ENCODE peak calls at places on chromosomes 11 and 22, in five cellular contexts. Q is GM23338, X is K562, F is Panc1, U is SK-N-SH. Y is an unnamed sample.
A peak's percentile ranks its signal among the peaks of the same experiment; 100 is the strongest.

GRCh38 chr11:88631497-88631896 is 294.0 kb upstream of the CTSC start:
- DNase-seq in Q (peak; percentile 25), X (no peak), F (no peak), U (no peak), Y (no peak)

GRCh38 chr22:26068571-26068970 is 100.7 kb upstream of the SEZ6L start:
- DNase-seq in Q (no peak), X (no peak), F (no peak), U (no peak), Y (no peak)

GRCh38 chr22:36180038-36180880 is 19.7 kb upstream of the APOL3 start:
- DNase-seq in Q (peak; percentile 87), X (peak; percentile 70), F (peak; percentile 18), U (peak; percentile 67), Y (peak; percentile 64)

GRCh38 chr11:118657238-118657637 is 22.2 kb downstream of the TREH start:
- DNase-seq in Q (peak; percentile 64), X (peak; percentile 54), F (no peak), U (peak; percentile 69), Y (no peak)

GRCh38 chr11:133887692-133888332 is 42.5 kb upstream of the SPATA19 start:
- DNase-seq in Q (no peak), X (no peak), F (no peak), U (no peak), Y (no peak)

GRCh38 chr11:1458340-1459218 is 28.0 kb downstream of the MOB2 start:
- DNase-seq in Q (peak; percentile 44), X (peak; percentile 86), F (no peak), U (peak; percentile 90), Y (no peak)

GRCh38 chr11:31817621-31818493 is 6.7 kb upstream of the PAX6 start:
- DNase-seq in Q (peak; percentile 85), X (no peak), F (no peak), U (peak; percentile 36), Y (no peak)

GRCh38 chr11:114171257-114172054 is 111.9 kb downstream of the ZBTB16 start:
- DNase-seq in Q (no peak), X (no peak), F (no peak), U (no peak), Y (no peak)

GRCh38 chr11:95268386-95268785 is 37.4 kb upstream of the SESN3 start:
- DNase-seq in Q (no peak), X (no peak), F (no peak), U (no peak), Y (no peak)

GRCh38 chr11:27158763-27159679 is 118.4 kb downstream of the BBOX1 start:
- DNase-seq in Q (peak; percentile 84), X (peak; percentile 65), F (peak; percentile 59), U (peak; percentile 62), Y (peak; percentile 25)

GRCh38 chr11:34302046-34302921 is 55.5 kb downstream of the ABTB2 start:
- DNase-seq in Q (no peak), X (no peak), F (peak; percentile 25), U (no peak), Y (peak; percentile 28)

GRCh38 chr22:33513388-33514336 is 406.6 kb downstream of the LARGE1 start:
- DNase-seq in Q (no peak), X (no peak), F (no peak), U (no peak), Y (no peak)

GRCh38 chr22:20918663-20919220 is 1.5 kb downstream of the CRKL start:
- DNase-seq in Q (no peak), X (peak; percentile 90), F (no peak), U (peak; percentile 42), Y (no peak)

GRCh38 chr22:36383110-36383581 is 4.6 kb downstream of the MYH9 start:
- DNase-seq in Q (no peak), X (peak; percentile 41), F (no peak), U (no peak), Y (no peak)

GRCh38 chr11:119121008-119121810 is at the start of gene HINFP:
- DNase-seq in Q (peak; percentile 99), X (peak; percentile 98), F (peak; percentile 94), U (peak; percentile 98), Y (peak; percentile 100)

GRCh38 chr11:67379061-67380058 is 6.0 kb upstream of the CLCF1 start:
- DNase-seq in Q (no peak), X (peak; percentile 82), F (no peak), U (no peak), Y (peak; percentile 28)

GRCh38 chr11:83120328-83120727 is 36.6 kb upstream of the PCF11 start:
- DNase-seq in Q (no peak), X (no peak), F (no peak), U (no peak), Y (no peak)

GRCh38 chr11:60959445-60959844 is 7.5 kb upstream of the SLC15A3 start:
- DNase-seq in Q (no peak), X (no peak), F (no peak), U (no peak), Y (no peak)

GRCh38 chr11:4068962-4069361 is 25.6 kb upstream of the RRM1 start:
- DNase-seq in Q (no peak), X (no peak), F (no peak), U (no peak), Y (no peak)

GRCh38 chr11:4071325-4071724 is 23.3 kb upstream of the RRM1 start:
- DNase-seq in Q (no peak), X (no peak), F (no peak), U (no peak), Y (no peak)

GRCh38 chr11:4071828-4072421 is 22.7 kb upstream of the RRM1 start:
- DNase-seq in Q (no peak), X (no peak), F (no peak), U (peak; percentile 21), Y (no peak)

GRCh38 chr11:4074266-4074665 is 20.3 kb upstream of the RRM1 start:
- DNase-seq in Q (no peak), X (no peak), F (no peak), U (no peak), Y (no peak)

GRCh38 chr11:4072668-4073285 is 21.8 kb upstream of the RRM1 start:
- DNase-seq in Q (peak; percentile 87), X (peak; percentile 75), F (peak; percentile 73), U (peak; percentile 70), Y (peak; percentile 76)
- TF ChIP-seq POLR2AphosphoS5 in Q (no peak), X (no peak), F (no peak), U (no peak), Y (no peak)

GRCh38 chr11:128468106-128468505 is 119.3 kb downstream of the ETS1 start:
- DNase-seq in Q (no peak), X (no peak), F (no peak), U (no peak), Y (no peak)
- TF ChIP-seq REST in Q (no peak), X (no peak), F (no peak), U (no peak), Y (no peak)

DNA sequence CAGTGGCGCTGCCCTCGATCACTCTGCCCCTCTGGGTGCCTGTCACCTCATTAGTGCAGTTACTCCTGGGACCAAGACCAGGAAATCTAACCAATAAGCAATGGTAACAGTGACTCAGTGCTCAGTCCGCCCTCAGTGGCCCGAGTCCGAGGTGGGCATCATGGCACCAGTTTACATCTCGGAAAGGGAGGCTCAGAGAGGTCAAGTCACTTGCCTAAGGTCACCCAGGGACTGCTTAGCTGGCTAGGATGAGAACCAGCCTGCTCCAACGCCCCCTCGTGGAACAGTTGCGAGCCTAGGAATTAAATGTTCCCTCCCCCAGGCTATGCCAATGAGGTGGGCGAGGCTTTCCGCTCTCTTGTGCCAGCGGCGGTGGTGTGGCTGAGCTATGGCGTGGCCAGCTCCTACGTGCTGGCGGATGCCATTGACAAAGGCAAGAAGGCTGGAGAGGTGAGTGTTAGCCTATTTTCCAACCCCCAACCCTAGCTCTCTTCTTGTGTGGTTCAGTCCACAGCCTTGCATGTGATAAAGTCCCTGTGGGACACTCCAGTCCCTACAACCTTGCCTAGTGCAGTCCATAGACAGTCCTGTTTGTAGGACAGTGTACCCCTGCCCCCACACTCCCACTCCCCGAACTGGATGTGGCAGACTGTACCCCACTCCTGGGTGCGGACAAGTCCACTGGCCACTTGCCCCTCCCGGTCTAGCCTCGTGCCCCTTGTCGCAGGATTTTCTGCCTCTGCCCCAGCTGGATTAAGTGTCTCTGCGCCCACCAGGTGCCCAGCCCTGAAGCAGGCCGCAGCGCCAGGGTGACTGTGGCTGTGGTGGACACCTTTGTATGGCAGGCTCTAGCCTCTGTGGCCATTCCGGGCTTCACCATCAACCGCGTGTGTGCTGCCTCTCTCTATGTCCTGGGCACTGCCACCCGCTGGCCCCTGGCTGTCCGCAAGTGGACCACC is 1.1 kb downstream of the MTFP1 start:
- DNase-seq in Q (peak; percentile 95), X (peak; percentile 60), F (no peak), U (peak; percentile 86), Y (peak; percentile 62)
- TF ChIP-seq POLR2AphosphoS5 in Q (peak; percentile 21), X (no peak), F (no peak), U (no peak), Y (peak; percentile 30)

GRCh38 chr11:72352859-72353551 is 81.3 kb downstream of the CLPB start:
- DNase-seq in Q (peak; percentile 61), X (peak; percentile 8), F (no peak), U (peak; percentile 51), Y (no peak)
- TF ChIP-seq REST in Q (no peak), X (no peak), F (no peak), U (no peak), Y (no peak)